ENCODE peak calls at places on chromosomes 1 and 21, in five cellular contexts. One of them, this sample, is unnamed.

GRCh38 chr1:94532077-94532476 is 9.5 kb downstream of the F3 start:
- DNase-seq in uterus: no peak
- DNase-seq in neural progenitor cell: no peak
- DNase-seq in heart left ventricle: no peak
- DNase-seq in Peyer's patch: no peak
- DNase-seq in this sample: peak; percentile 53

GRCh38 chr1:36711480-36711879 is 228.8 kb upstream of the CSF3R start:
- DNase-seq in uterus: no peak
- DNase-seq in neural progenitor cell: peak; percentile 75
- DNase-seq in heart left ventricle: no peak
- DNase-seq in Peyer's patch: no peak
- DNase-seq in this sample: no peak

GRCh38 chr1:223870617-223871574 is 25.1 kb upstream of the TP53BP2 start:
- DNase-seq in uterus: no peak
- DNase-seq in neural progenitor cell: peak; percentile 59
- DNase-seq in heart left ventricle: no peak
- DNase-seq in Peyer's patch: no peak
- DNase-seq in this sample: no peak

GRCh38 chr1:229122606-229123005 is 148.3 kb upstream of the RAB4A start:
- DNase-seq in uterus: no peak
- DNase-seq in neural progenitor cell: no peak
- DNase-seq in heart left ventricle: no peak
- DNase-seq in Peyer's patch: no peak
- DNase-seq in this sample: no peak

GRCh38 chr1:161502641-161503393 is 2.4 kb upstream of the FCGR2A start:
- DNase-seq in uterus: no peak
- DNase-seq in neural progenitor cell: no peak
- DNase-seq in heart left ventricle: no peak
- DNase-seq in Peyer's patch: no peak
- DNase-seq in this sample: no peak

GRCh38 chr1:203548917-203549708 is 55.2 kb downstream of the OPTC start:
- DNase-seq in uterus: no peak
- DNase-seq in neural progenitor cell: peak; percentile 24
- DNase-seq in heart left ventricle: no peak
- DNase-seq in Peyer's patch: no peak
- DNase-seq in this sample: peak; percentile 46

GRCh38 chr21:41025057-41025390 is 142.9 kb upstream of the BACE2 start:
- DNase-seq in uterus: no peak
- DNase-seq in neural progenitor cell: no peak
- DNase-seq in heart left ventricle: no peak
- DNase-seq in Peyer's patch: no peak
- DNase-seq in this sample: no peak

GRCh38 chr1:167761400-167761799 is 39.6 kb downstream of the MPZL1 start:
- DNase-seq in uterus: no peak
- DNase-seq in neural progenitor cell: no peak
- DNase-seq in heart left ventricle: no peak
- DNase-seq in Peyer's patch: no peak
- DNase-seq in this sample: no peak

GRCh38 chr1:184389446-184389845 is 2.6 kb downstream of the C1orf21 start:
- DNase-seq in uterus: no peak
- DNase-seq in neural progenitor cell: no peak
- DNase-seq in heart left ventricle: no peak
- DNase-seq in Peyer's patch: no peak
- DNase-seq in this sample: no peak

GRCh38 chr1:94544706-94545490 is 3.3 kb upstream of the F3 start:
- DNase-seq in uterus: no peak
- DNase-seq in neural progenitor cell: no peak
- DNase-seq in heart left ventricle: no peak
- DNase-seq in Peyer's patch: no peak
- DNase-seq in this sample: no peak

GRCh38 chr21:46000182-46000730 is 18.7 kb downstream of the COL6A1 start:
- DNase-seq in uterus: peak; percentile 20
- DNase-seq in neural progenitor cell: no peak
- DNase-seq in heart left ventricle: no peak
- DNase-seq in Peyer's patch: peak; percentile 41
- DNase-seq in this sample: no peak

GRCh38 chr1:85799734-85800133 is 91.5 kb upstream of the ZNHIT6 start:
- DNase-seq in uterus: no peak
- DNase-seq in neural progenitor cell: no peak
- DNase-seq in heart left ventricle: no peak
- DNase-seq in Peyer's patch: no peak
- DNase-seq in this sample: no peak

GRCh38 chr1:193539731-193540459 is 353.5 kb upstream of the B3GALT2 start:
- DNase-seq in uterus: no peak
- DNase-seq in neural progenitor cell: no peak
- DNase-seq in heart left ventricle: no peak
- DNase-seq in Peyer's patch: no peak
- DNase-seq in this sample: no peak

DNA sequence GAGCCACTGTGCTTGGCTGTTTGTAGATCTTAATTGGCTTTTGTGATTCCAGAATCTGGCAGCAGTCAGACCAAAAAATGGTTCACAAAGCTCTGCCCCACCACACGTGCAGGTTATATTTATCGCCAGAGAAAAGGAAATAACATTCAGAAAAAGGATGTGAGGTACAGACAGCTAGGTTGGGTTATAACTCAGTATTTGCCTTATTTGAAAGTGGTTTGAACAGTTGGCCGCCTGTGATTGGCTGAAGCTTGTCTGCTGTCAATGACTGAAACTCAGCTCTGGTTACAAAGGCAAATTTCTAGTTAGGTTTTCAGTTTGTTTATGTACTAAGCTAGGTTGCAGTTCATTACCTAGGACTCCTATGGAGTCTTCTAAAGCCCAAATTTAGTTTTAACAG is 9.6 kb downstream of the SH3BGR start:
- DNase-seq in uterus: no peak
- DNase-seq in neural progenitor cell: no peak
- DNase-seq in heart left ventricle: no peak
- DNase-seq in Peyer's patch: no peak
- DNase-seq in this sample: no peak
- H3K27ac ChIP-seq in uterus: no peak overlapping the region
- H3K27ac ChIP-seq in neural progenitor cell: no peak overlapping the region
- H3K27ac ChIP-seq in heart left ventricle: no peak overlapping the region
- H3K27ac ChIP-seq in Peyer's patch: no peak overlapping the region
- H3K27ac ChIP-seq in this sample: no peak overlapping the region

GRCh38 chr1:27428316-27429028 is 36.0 kb downstream of the GPR3 start:
- DNase-seq in uterus: peak; percentile 31
- DNase-seq in neural progenitor cell: no peak
- DNase-seq in heart left ventricle: peak; percentile 70
- DNase-seq in Peyer's patch: no peak
- DNase-seq in this sample: no peak
- H3K4me1 ChIP-seq in uterus: peaks cover 6% of the 10 kb centered on the region
- H3K4me1 ChIP-seq in neural progenitor cell: peaks cover 14% of the 10 kb centered on the region
- H3K4me1 ChIP-seq in heart left ventricle: peaks cover 24% of the 10 kb centered on the region
- H3K4me1 ChIP-seq in Peyer's patch: peaks cover 28% of the 10 kb centered on the region
- H3K4me1 ChIP-seq in this sample: peaks cover 4% of the 10 kb centered on the region

DNA sequence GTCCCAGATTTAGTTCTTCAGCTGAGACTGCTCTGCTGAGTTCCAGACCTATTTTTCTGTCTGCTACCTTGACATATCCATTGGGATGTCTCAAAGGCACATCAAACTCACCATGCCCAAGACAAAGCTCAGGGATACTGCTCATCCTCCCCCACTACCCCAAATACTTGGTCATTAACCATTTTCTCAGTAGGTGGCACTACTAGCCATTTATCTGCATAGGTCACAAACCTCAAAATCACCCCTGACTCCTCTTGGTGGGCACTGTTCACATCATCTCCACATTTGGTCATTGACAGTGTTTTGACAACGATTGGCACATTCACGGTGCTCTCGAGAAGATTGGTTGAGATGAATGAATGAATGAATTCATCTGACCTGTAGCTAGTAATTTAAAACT is 32.1 kb downstream of the CACNA1S start:
- DNase-seq in uterus: no peak
- DNase-seq in neural progenitor cell: no peak
- DNase-seq in heart left ventricle: no peak
- DNase-seq in Peyer's patch: no peak
- DNase-seq in this sample: no peak
- TF ChIP-seq CTCF in uterus: no peak
- TF ChIP-seq CTCF in neural progenitor cell: no peak
- TF ChIP-seq CTCF in heart left ventricle: no peak
- TF ChIP-seq CTCF in Peyer's patch: no peak
- TF ChIP-seq CTCF in this sample: no peak

GRCh38 chr1:165442653-165443052 is 2.3 kb downstream of the RXRG start:
- DNase-seq in uterus: no peak
- DNase-seq in neural progenitor cell: no peak
- DNase-seq in heart left ventricle: no peak
- DNase-seq in Peyer's patch: no peak
- DNase-seq in this sample: no peak

GRCh38 chr1:165445388-165445787 is 462 bp upstream of the RXRG start:
- DNase-seq in uterus: no peak
- DNase-seq in neural progenitor cell: peak; percentile 13
- DNase-seq in heart left ventricle: no peak
- DNase-seq in Peyer's patch: no peak
- DNase-seq in this sample: no peak

GRCh38 chr1:165444897-165445370 is at the start of gene RXRG:
- DNase-seq in uterus: no peak
- DNase-seq in neural progenitor cell: peak; percentile 87
- DNase-seq in heart left ventricle: peak; percentile 52
- DNase-seq in Peyer's patch: no peak
- DNase-seq in this sample: peak; percentile 10

GRCh38 chr1:165442053-165442452 is 2.9 kb downstream of the RXRG start:
- DNase-seq in uterus: no peak
- DNase-seq in neural progenitor cell: peak; percentile 31
- DNase-seq in heart left ventricle: no peak
- DNase-seq in Peyer's patch: no peak
- DNase-seq in this sample: no peak

DNA sequence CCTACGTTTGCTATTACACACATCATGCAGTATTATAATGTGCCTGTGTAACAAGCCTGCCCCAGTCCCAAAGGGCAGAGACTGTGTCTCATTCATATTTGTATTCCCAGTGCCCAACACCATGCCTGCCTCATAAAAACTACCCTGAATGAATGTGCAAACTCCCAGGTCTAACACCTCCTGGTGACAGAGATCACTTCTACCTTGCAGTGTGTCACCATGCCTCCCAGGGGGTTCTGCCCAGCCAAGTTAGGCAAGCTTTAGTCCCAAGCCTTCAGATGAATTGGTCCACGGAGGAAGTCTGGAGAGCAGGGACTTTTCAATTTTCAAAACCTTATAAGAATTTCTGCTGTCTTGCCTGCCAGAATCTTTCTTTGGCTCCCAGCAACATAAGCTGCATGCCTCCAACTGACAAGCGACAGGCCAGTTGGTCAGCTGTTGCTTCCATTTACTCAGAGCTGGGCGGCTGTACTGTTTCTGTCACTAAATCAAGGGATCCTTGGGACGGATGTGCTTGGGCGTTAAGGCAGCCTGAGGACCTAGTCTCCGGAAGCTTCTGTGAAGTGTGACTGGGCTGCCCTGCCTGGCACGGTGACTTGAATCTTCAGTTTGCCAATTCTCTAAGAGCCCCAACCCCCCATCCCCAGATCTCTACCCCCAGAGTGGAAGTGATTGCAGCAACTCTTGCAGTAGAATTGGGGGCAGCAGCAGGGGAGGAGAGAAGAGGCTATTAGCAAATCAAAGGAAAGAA is 1.2 kb downstream of the RXRG start:
- DNase-seq in uterus: no peak
- DNase-seq in neural progenitor cell: peak; percentile 48
- DNase-seq in heart left ventricle: no peak
- DNase-seq in Peyer's patch: no peak
- DNase-seq in this sample: no peak
- H3K27ac ChIP-seq in uterus: no peak overlapping the region
- H3K27ac ChIP-seq in neural progenitor cell: no peak overlapping the region
- H3K27ac ChIP-seq in heart left ventricle: peak overlapping the region; percentile 76
- H3K27ac ChIP-seq in Peyer's patch: no peak overlapping the region
- H3K27ac ChIP-seq in this sample: no peak overlapping the region

GRCh38 chr1:200887036-200887435 is 7.7 kb upstream of the INAVA start:
- DNase-seq in uterus: no peak
- DNase-seq in neural progenitor cell: no peak
- DNase-seq in heart left ventricle: no peak
- DNase-seq in Peyer's patch: no peak
- DNase-seq in this sample: no peak

GRCh38 chr1:200889571-200889970 is 5.1 kb upstream of the INAVA start:
- DNase-seq in uterus: no peak
- DNase-seq in neural progenitor cell: no peak
- DNase-seq in heart left ventricle: no peak
- DNase-seq in Peyer's patch: no peak
- DNase-seq in this sample: no peak

GRCh38 chr1:200887772-200888348 is 6.8 kb upstream of the INAVA start:
- DNase-seq in uterus: no peak
- DNase-seq in neural progenitor cell: peak; percentile 12
- DNase-seq in heart left ventricle: no peak
- DNase-seq in Peyer's patch: no peak
- DNase-seq in this sample: no peak

GRCh38 chr1:200890027-200890426 is 4.7 kb upstream of the INAVA start:
- DNase-seq in uterus: no peak
- DNase-seq in neural progenitor cell: no peak
- DNase-seq in heart left ventricle: no peak
- DNase-seq in Peyer's patch: no peak
- DNase-seq in this sample: no peak

DNA sequence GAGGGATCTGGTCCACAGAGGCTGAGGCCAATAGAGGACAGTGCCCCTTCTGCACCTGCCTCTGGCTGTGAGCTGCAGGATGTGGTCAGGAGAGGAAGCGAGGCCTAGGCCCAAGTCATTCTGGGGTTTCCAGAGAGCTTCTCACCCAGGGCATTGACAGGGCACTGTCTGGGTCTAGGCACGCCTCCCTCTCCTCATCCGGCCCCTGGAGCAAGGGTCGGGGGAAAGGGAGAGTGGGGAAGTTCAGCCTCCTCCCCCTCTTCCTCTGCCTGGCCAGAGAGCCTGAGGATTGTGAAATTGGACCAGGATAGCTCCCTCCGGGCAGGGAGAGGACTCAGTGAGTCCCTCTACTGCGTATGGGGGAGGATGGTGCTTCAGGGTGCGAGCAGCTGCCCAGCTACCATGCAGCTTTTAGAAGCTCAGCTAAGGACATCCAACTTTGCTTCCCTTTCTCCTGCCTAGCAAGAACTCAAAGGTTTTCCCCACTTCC is 6.3 kb upstream of the INAVA start:
- DNase-seq in uterus: no peak
- DNase-seq in neural progenitor cell: peak; percentile 16
- DNase-seq in heart left ventricle: no peak
- DNase-seq in Peyer's patch: peak; percentile 53
- DNase-seq in this sample: no peak
- H3K4me1 ChIP-seq in uterus: no peaks in the 10 kb centered on the region
- H3K4me1 ChIP-seq in neural progenitor cell: peaks cover 29% of the 10 kb centered on the region
- H3K4me1 ChIP-seq in heart left ventricle: no peaks in the 10 kb centered on the region
- H3K4me1 ChIP-seq in Peyer's patch: peaks cover 9% of the 10 kb centered on the region
- H3K4me1 ChIP-seq in this sample: peaks cover 7% of the 10 kb centered on the region

GRCh38 chr1:145425436-145426029 is at the start of gene NBPF20:
- DNase-seq in uterus: peak; percentile 67
- DNase-seq in neural progenitor cell: peak; percentile 94
- DNase-seq in heart left ventricle: peak; percentile 78
- DNase-seq in Peyer's patch: peak; percentile 84
- DNase-seq in this sample: peak; percentile 37
- TF ChIP-seq CTCF in uterus: peak; percentile 13
- TF ChIP-seq CTCF in neural progenitor cell: no peak
- TF ChIP-seq CTCF in heart left ventricle: no peak
- TF ChIP-seq CTCF in Peyer's patch: no peak
- TF ChIP-seq CTCF in this sample: no peak

This sample was measured in foreskin keratinocyte.